ENCODE peak calls at places on chromosomes 3 and 15, in seven cellular contexts. K is fibroblast of mammary gland, O is tibial artery, I is vagina, Y is mesenchymal stem cell, E is GM12878, U is HCT116. S is an unnamed sample.

GRCh38 chr3:55534876-55535275 is 47.8 kb upstream of the WNT5A start:
- DNase-seq in K (no peak), O (no peak), I (no peak), Y (no peak), E (no peak), U (no peak), S (no peak)

GRCh38 chr3:136818191-136818850 is 605 bp upstream of the SLC35G2 start:
- DNase-seq in K (peak), O (peak), I (no peak), Y (peak), E (no peak), U (peak), S (no peak)

GRCh38 chr3:124565013-124565412 is 165.2 kb upstream of the UMPS start:
- DNase-seq in K (peak), O (peak), I (no peak), Y (peak), E (no peak), U (peak), S (peak)

GRCh38 chr15:39886418-39886817 is 33.6 kb downstream of the GPR176 start:
- DNase-seq in K (no peak), O (no peak), I (no peak), Y (no peak), E (no peak), U (no peak), S (no peak)

GRCh38 chr3:61353353-61353752 is 102.1 kb upstream of the FHIT start:
- DNase-seq in K (no peak), O (no peak), I (no peak), Y (no peak), E (no peak), U (no peak), S (no peak)

GRCh38 chr3:15860014-15860934 is 62.5 kb upstream of the ANKRD28 start:
- DNase-seq in K (peak), O (no peak), I (no peak), Y (peak), E (no peak), U (peak), S (peak)

GRCh38 chr15:56524915-56525314 is 60.0 kb upstream of the MNS1 start:
- DNase-seq in K (peak), O (no peak), I (no peak), Y (peak), E (no peak), U (no peak), S (no peak)

GRCh38 chr3:76500746-76501275 is 539.1 kb upstream of the ROBO2 start:
- DNase-seq in K (no peak), O (no peak), I (no peak), Y (no peak), E (no peak), U (no peak), S (no peak)

GRCh38 chr3:160400631-160401150 is 1.2 kb downstream of the SMC4 start:
- DNase-seq in K (no peak), O (no peak), I (no peak), Y (no peak), E (no peak), U (no peak), S (peak)

GRCh38 chr3:64047214-64047613 is 23.9 kb upstream of the PSMD6 start:
- DNase-seq in K (no peak), O (no peak), I (no peak), Y (no peak), E (no peak), U (no peak), S (no peak)

GRCh38 chr15:44713006-44713966 is 2.0 kb downstream of the B2M start:
- DNase-seq in K (peak), O (no peak), I (no peak), Y (peak), E (no peak), U (no peak), S (no peak)

GRCh38 chr3:52848617-52849016 is 13.8 kb upstream of the MUSTN1 start:
- DNase-seq in K (peak), O (peak), I (no peak), Y (peak), E (no peak), U (no peak), S (no peak)

GRCh38 chr3:126147932-126148683 is 32.3 kb downstream of the ALDH1L1 start:
- DNase-seq in K (no peak), O (no peak), I (no peak), Y (no peak), E (no peak), U (no peak), S (no peak)

GRCh38 chr15:80250614-80251504 is 1.2 kb downstream of the CTXND1 start:
- DNase-seq in K (no peak), O (no peak), I (no peak), Y (no peak), E (no peak), U (no peak), S (no peak)

GRCh38 chr3:152200476-152201422 is 68.0 kb upstream of the MBNL1 start:
- DNase-seq in K (no peak), O (no peak), I (no peak), Y (no peak), E (no peak), U (no peak), S (no peak)

GRCh38 chr3:29275309-29275708 is 5.6 kb upstream of the RBMS3 start:
- DNase-seq in K (peak), O (peak), I (no peak), Y (no peak), E (no peak), U (no peak), S (no peak)

GRCh38 chr15:98909968-98910885 is 97.4 kb downstream of the PGPEP1L start:
- DNase-seq in K (no peak), O (no peak), I (no peak), Y (no peak), E (no peak), U (no peak), S (no peak)

GRCh38 chr3:153145454-153145853 is 16.6 kb upstream of the RAP2B start:
- DNase-seq in K (peak), O (no peak), I (no peak), Y (no peak), E (no peak), U (no peak), S (no peak)

GRCh38 chr3:154792828-154793227 is 287.3 kb upstream of the MME start:
- DNase-seq in K (peak), O (no peak), I (no peak), Y (no peak), E (no peak), U (no peak), S (no peak)

GRCh38 chr3:181326637-181327223 is 337.2 kb upstream of the DNAJC19 start:
- DNase-seq in K (peak), O (no peak), I (no peak), Y (no peak), E (no peak), U (peak), S (peak)

GRCh38 chr3:133995264-133995663 is 34.5 kb downstream of the SLCO2A1 start:
- DNase-seq in K (no peak), O (no peak), I (no peak), Y (no peak), E (no peak), U (no peak), S (no peak)

GRCh38 chr3:100170492-100170891 is 56.2 kb upstream of the FILIP1L start:
- DNase-seq in K (no peak), O (no peak), I (no peak), Y (no peak), E (no peak), U (no peak), S (no peak)

GRCh38 chr15:101326462-101327146 is 31.6 kb upstream of the SNRPA1 start:
- DNase-seq in K (no peak), O (no peak), I (no peak), Y (no peak), E (no peak), U (no peak), S (no peak)

GRCh38 chr3:104291878-104292277 is 1074.8 kb upstream of the ALCAM start:
- DNase-seq in K (peak), O (no peak), I (no peak), Y (peak), E (no peak), U (no peak), S (no peak)

GRCh38 chr3:104286645-104287044 is 1080.1 kb upstream of the ALCAM start:
- DNase-seq in K (no peak), O (no peak), I (no peak), Y (no peak), E (no peak), U (no peak), S (no peak)

GRCh38 chr3:104291437-104291851 is 1075.3 kb upstream of the ALCAM start:
- DNase-seq in K (peak), O (no peak), I (no peak), Y (peak), E (no peak), U (no peak), S (no peak)
- H3K4me3 ChIP-seq in K (peak), O (peak), I (no peak), Y (no peak), E (peak), U (no peak), S (no peak)

DNA sequence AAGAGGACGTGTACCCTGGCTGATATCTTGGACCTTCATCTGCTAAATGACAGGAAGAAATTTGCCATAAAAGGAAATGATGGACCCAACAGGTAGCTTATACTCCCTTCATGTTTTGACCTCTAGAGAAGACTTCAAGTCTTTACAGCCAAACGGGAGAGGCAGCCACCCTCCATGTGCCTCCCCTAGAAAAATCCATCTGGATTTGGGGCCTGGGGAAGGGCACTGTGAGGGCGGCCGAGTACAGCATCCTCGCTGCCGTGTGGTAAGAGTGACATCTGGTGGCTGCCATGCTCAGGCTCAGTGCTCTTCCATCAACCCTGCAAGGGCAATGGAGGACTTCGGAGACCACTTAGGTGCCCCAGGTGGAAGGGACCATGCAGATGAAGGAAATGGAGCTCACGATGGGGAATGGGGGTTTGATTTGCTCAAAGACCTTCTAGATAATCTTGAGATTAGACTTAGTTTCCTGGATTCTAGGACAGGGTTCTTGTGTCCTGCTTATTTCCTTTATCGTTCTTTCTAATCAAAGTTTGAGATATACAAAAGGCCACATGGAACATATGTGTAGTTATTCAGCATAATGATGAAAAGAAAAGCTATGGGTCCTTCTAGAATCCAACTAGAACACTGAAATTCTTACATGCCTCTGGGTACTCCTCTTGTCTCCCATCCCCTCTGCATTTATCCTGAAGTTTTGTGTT is 44.4 kb downstream of the AQP9 start:
- DNase-seq in K (peak), O (no peak), I (no peak), Y (peak), E (no peak), U (peak), S (peak)
- H3K4me3 ChIP-seq in K (no peak), O (no peak), I (no peak), Y (no peak), E (no peak), U (no peak), S (no peak)

GRCh38 chr15:69087581-69087980 is 72.9 kb upstream of the GLCE start:
- DNase-seq in K (no peak), O (no peak), I (no peak), Y (no peak), E (no peak), U (no peak), S (no peak)
- H3K4me3 ChIP-seq in K (no peak), O (no peak), I (no peak), Y (no peak), E (no peak), U (no peak), S (no peak)

DNA sequence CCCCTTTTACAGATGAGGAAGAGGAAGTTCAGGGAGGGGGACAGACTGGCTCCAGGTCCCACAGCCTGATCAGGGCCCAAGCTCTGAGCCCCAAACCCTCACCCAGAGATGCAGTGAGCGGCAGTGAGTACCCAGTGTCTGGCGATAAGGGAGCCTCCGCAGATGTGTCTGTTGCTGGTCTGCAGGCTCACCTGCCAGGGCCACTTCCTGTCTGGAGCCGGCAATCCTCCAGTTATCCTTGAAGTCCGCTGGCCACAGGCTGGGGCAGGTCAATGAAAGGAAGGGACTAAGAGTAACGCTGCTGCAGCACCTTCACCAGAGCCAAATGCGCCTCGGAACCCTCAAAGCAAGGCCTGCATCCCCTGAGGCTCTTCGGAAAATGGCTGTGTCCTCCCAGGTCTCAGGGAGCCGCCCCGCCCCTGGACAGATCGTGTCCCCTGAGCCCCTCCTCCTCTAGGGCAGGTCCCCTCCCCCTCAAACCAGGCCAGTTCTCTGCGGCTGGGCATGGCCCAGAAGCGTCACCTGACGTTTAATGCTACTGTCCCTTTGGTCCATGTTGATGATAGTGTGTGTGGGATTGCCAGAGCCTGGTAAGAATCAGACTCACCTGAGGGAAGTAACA is 51.5 kb downstream of the MYL3 start:
- DNase-seq in K (no peak), O (no peak), I (no peak), Y (no peak), E (no peak), U (no peak), S (no peak)
- H3K4me3 ChIP-seq in K (no peak), O (peak), I (peak), Y (no peak), E (no peak), U (no peak), S (no peak)

GRCh38 chr3:129559565-129560079 is 16.6 kb downstream of the H1-8 start:
- DNase-seq in K (no peak), O (no peak), I (no peak), Y (no peak), E (no peak), U (no peak), S (no peak)

GRCh38 chr3:129557737-129558037 is 14.7 kb downstream of the H1-8 start:
- DNase-seq in K (no peak), O (no peak), I (no peak), Y (no peak), E (no peak), U (no peak), S (no peak)

GRCh38 chr3:129556890-129557736 is 14.1 kb downstream of the H1-8 start:
- DNase-seq in K (peak), O (peak), I (no peak), Y (no peak), E (no peak), U (no peak), S (no peak)

GRCh38 chr3:129558772-129559564 is 16.0 kb downstream of the H1-8 start:
- DNase-seq in K (peak), O (no peak), I (no peak), Y (peak), E (no peak), U (no peak), S (no peak)

DNA sequence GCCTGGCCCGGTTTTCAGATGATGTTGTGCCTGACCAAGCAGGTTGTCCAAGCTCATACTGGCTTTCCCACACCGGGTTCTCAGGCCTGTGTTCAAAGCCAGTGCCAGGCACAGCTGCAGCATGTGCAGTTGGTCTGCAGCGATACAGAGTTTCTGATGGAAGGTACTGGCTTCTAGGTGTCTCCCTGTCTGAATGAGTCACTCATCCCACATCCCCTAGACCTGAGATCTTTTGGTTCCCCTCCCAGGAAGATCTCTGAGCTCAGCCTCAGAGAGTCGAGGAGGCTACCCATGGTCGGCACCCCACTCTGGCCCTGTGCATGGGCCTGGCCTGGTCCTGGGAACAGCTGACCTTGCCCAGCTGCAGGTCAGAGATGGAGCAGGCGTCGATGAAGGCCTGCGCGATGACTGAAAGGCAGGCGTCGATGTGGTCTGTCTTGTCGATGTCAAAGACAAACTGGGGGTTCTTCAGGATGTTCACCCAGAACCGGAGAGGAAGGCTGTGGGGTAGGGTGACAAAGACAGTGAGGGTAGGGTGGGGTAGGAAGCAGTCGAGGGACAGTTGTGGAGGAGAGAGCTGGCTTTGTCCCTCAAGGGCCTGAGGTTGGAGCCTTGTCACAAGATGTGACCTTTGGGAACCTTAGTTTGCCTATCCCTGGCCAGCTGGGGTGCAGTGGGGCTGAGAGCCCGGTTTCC is 15.2 kb downstream of the H1-8 start:
- DNase-seq in K (peak), O (no peak), I (no peak), Y (no peak), E (no peak), U (no peak), S (no peak)
- H3K4me3 ChIP-seq in K (no peak), O (no peak), I (no peak), Y (no peak), E (no peak), U (no peak), S (no peak)

GRCh38 chr15:88624971-88625290 is 3.8 kb downstream of the AEN start:
- DNase-seq in K (no peak), O (no peak), I (no peak), Y (no peak), E (no peak), U (no peak), S (peak)
- H3K4me3 ChIP-seq in K (peak), O (no peak), I (peak), Y (no peak), E (peak), U (no peak), S (no peak)

GRCh38 chr3:27632431-27633223 is 89.5 kb downstream of the EOMES start:
- DNase-seq in K (peak), O (peak), I (no peak), Y (no peak), E (no peak), U (no peak), S (no peak)
- H3K4me3 ChIP-seq in K (peak), O (peak), I (peak), Y (no peak), E (peak), U (no peak), S (peak)

DNA sequence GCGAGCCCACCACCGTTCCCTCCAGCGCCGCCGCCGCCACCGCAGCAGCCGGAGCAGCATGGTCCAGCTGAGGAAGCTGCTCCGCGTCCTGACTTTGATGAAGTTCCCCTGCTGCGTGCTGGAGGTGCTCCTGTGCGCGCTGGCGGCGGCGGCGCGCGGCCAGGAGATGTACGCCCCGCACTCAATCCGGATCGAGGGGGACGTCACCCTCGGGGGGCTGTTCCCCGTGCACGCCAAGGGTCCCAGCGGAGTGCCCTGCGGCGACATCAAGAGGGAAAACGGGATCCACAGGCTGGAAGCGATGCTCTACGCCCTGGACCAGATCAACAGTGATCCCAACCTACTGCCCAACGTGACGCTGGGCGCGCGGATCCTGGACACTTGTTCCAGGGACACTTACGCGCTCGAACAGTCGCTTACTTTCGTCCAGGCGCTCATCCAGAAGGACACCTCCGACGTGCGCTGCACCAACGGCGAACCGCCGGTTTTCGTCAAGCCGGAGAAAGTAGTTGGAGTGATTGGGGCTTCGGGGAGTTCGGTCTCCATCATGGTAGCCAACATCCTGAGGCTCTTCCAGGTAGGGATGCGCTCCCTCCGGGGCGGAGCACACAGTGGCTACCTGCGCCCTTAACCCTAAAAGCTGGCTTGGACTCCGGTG is 545 bp downstream of the GRM7 start:
- DNase-seq in K (no peak), O (no peak), I (no peak), Y (no peak), E (no peak), U (no peak), S (no peak)
- H3K4me3 ChIP-seq in K (no peak), O (peak), I (peak), Y (no peak), E (no peak), U (no peak), S (no peak)

S was measured in HAP-1.